ENCODE peak calls at places on chromosome 3, in five cellular contexts. D is hepatocyte, F is upper lobe of left lung, B is mesothelial cell of epicardium, N is left ventricle myocardium inferior. X is an unnamed sample.

GRCh38 chr3:101803152-101803782 is 24.3 kb downstream of the NXPE3 start:
- DNase-seq in D (peak; percentile 90), F (peak; percentile 58), B (no peak), N (no peak), X (peak; percentile 34)

GRCh38 chr3:132660056-132660744 is at the start of gene UBA5:
- DNase-seq in D (peak; percentile 64), F (peak; percentile 67), B (peak; percentile 65), N (peak; percentile 76), X (no peak)

GRCh38 chr3:114439279-114439678 is 145.5 kb downstream of the TIGIT start:
- DNase-seq in D (no peak), F (no peak), B (no peak), N (no peak), X (no peak)

GRCh38 chr3:190495796-190496195 is 18.1 kb upstream of the IL1RAP start:
- DNase-seq in D (no peak), F (no peak), B (no peak), N (no peak), X (no peak)

GRCh38 chr3:186902713-186903112 is 27.6 kb upstream of the ST6GAL1 start:
- DNase-seq in D (no peak), F (no peak), B (no peak), N (no peak), X (no peak)

GRCh38 chr3:106728315-106728821 is 648.9 kb upstream of the CCDC54 start:
- DNase-seq in D (no peak), F (no peak), B (no peak), N (no peak), X (no peak)

GRCh38 chr3:47534021-47534454 is 20.5 kb upstream of the ELP6 start:
- DNase-seq in D (peak; percentile 48), F (no peak), B (no peak), N (no peak), X (no peak)

GRCh38 chr3:46098319-46098761 is 71.1 kb upstream of the XCR1 start:
- DNase-seq in D (no peak), F (peak; percentile 72), B (no peak), N (peak; percentile 46), X (no peak)

GRCh38 chr3:182746959-182747358 is 46.3 kb upstream of the ATP11B start:
- DNase-seq in D (no peak), F (no peak), B (no peak), N (no peak), X (no peak)

GRCh38 chr3:194806991-194807685 is 121.5 kb downstream of the FAM43A start:
- DNase-seq in D (peak; percentile 20), F (no peak), B (no peak), N (no peak), X (no peak)

GRCh38 chr3:107421170-107421792 is 44.0 kb downstream of the CCDC54 start:
- DNase-seq in D (peak; percentile 74), F (no peak), B (no peak), N (no peak), X (peak; percentile 51)

GRCh38 chr3:24688446-24689148 is 193.9 kb upstream of the THRB start:
- DNase-seq in D (peak; percentile 61), F (no peak), B (no peak), N (no peak), X (no peak)
- TF ChIP-seq CTCF in D (no peak), F (no peak), B (no peak), N (no peak), X (no peak)

GRCh38 chr3:127886276-127886862 is 28.7 kb upstream of the KBTBD12 start:
- DNase-seq in D (no peak), F (no peak), B (no peak), N (no peak), X (no peak)

GRCh38 chr3:127889461-127889863 is 25.6 kb upstream of the KBTBD12 start:
- DNase-seq in D (no peak), F (no peak), B (no peak), N (no peak), X (no peak)

GRCh38 chr3:127887321-127887720 is 27.7 kb upstream of the KBTBD12 start:
- DNase-seq in D (no peak), F (no peak), B (no peak), N (no peak), X (no peak)

GRCh38 chr3:127888564-127889107 is 26.4 kb upstream of the KBTBD12 start:
- DNase-seq in D (no peak), F (no peak), B (no peak), N (peak; percentile 26), X (no peak)

GRCh38 chr3:127889976-127890650 is 24.9 kb upstream of the KBTBD12 start:
- DNase-seq in D (peak; percentile 29), F (no peak), B (no peak), N (no peak), X (no peak)
- TF ChIP-seq CTCF in D (peak; percentile 25), F (no peak), B (no peak), N (no peak), X (no peak)

GRCh38 chr3:125032100-125032643 is 23.6 kb downstream of the HEG1 start:
- DNase-seq in D (no peak), F (no peak), B (no peak), N (no peak), X (no peak)
- TF ChIP-seq CTCF in D (no peak), F (no peak), B (no peak), N (no peak), X (no peak)

GRCh38 chr3:31980530-31981205 is 394 bp downstream of the OSBPL10 start:
- DNase-seq in D (peak; percentile 84), F (peak; percentile 79), B (peak; percentile 74), N (peak; percentile 36), X (peak; percentile 36)
- TF ChIP-seq CTCF in D (peak; percentile 9), F (no peak), B (no peak), N (peak; percentile 20), X (peak; percentile 30)

X was measured in LNCaP clone FGC.